ENCODE peak calls at places on chromosomes 11 and 22, in six cellular contexts. One of them, this sample, is unnamed.

GRCh38 chr11:115363921-115364320 is 140.3 kb downstream of the CADM1 start:
- DNase-seq in stimulated activated CD4-positive, alpha-beta T cell treated with anti-CD3 and anti-CD28 coated beads, TNF-alpha, amount 100 ng/mL, for 24 hours: no peak
- DNase-seq in iris pigment epithelial cell: no peak
- DNase-seq in amniotic stem cell: no peak
- DNase-seq in thoracic aorta: no peak
- DNase-seq in nephron progenitor cell: no peak
- DNase-seq in this sample: no peak

GRCh38 chr11:65506770-65507485 is 8.1 kb downstream of the MALAT1 start:
- DNase-seq in stimulated activated CD4-positive, alpha-beta T cell treated with anti-CD3 and anti-CD28 coated beads, TNF-alpha, amount 100 ng/mL, for 24 hours: no peak
- DNase-seq in iris pigment epithelial cell: peak; percentile 92
- DNase-seq in amniotic stem cell: no peak
- DNase-seq in thoracic aorta: no peak
- DNase-seq in nephron progenitor cell: no peak
- DNase-seq in this sample: no peak

GRCh38 chr11:29119691-29120328 is 897.0 kb downstream of the KCNA4 start:
- DNase-seq in stimulated activated CD4-positive, alpha-beta T cell treated with anti-CD3 and anti-CD28 coated beads, TNF-alpha, amount 100 ng/mL, for 24 hours: no peak
- DNase-seq in iris pigment epithelial cell: peak; percentile 96
- DNase-seq in amniotic stem cell: peak; percentile 80
- DNase-seq in thoracic aorta: no peak
- DNase-seq in nephron progenitor cell: no peak
- DNase-seq in this sample: no peak

GRCh38 chr22:33050614-33051230 is 7.5 kb downstream of the SYN3 start:
- DNase-seq in stimulated activated CD4-positive, alpha-beta T cell treated with anti-CD3 and anti-CD28 coated beads, TNF-alpha, amount 100 ng/mL, for 24 hours: no peak
- DNase-seq in iris pigment epithelial cell: no peak
- DNase-seq in amniotic stem cell: no peak
- DNase-seq in thoracic aorta: no peak
- DNase-seq in nephron progenitor cell: no peak
- DNase-seq in this sample: no peak

GRCh38 chr11:112285918-112286317 is 25.3 kb upstream of the PLET1 start:
- DNase-seq in stimulated activated CD4-positive, alpha-beta T cell treated with anti-CD3 and anti-CD28 coated beads, TNF-alpha, amount 100 ng/mL, for 24 hours: no peak
- DNase-seq in iris pigment epithelial cell: peak; percentile 76
- DNase-seq in amniotic stem cell: no peak
- DNase-seq in thoracic aorta: no peak
- DNase-seq in nephron progenitor cell: no peak
- DNase-seq in this sample: no peak

GRCh38 chr11:69425444-69425843 is 56.0 kb upstream of the LINC01488 start:
- DNase-seq in stimulated activated CD4-positive, alpha-beta T cell treated with anti-CD3 and anti-CD28 coated beads, TNF-alpha, amount 100 ng/mL, for 24 hours: no peak
- DNase-seq in iris pigment epithelial cell: no peak
- DNase-seq in amniotic stem cell: no peak
- DNase-seq in thoracic aorta: no peak
- DNase-seq in nephron progenitor cell: no peak
- DNase-seq in this sample: no peak

GRCh38 chr11:73374130-73374529 is 2.1 kb upstream of the RELT start:
- DNase-seq in stimulated activated CD4-positive, alpha-beta T cell treated with anti-CD3 and anti-CD28 coated beads, TNF-alpha, amount 100 ng/mL, for 24 hours: no peak
- DNase-seq in iris pigment epithelial cell: no peak
- DNase-seq in amniotic stem cell: no peak
- DNase-seq in thoracic aorta: no peak
- DNase-seq in nephron progenitor cell: no peak
- DNase-seq in this sample: no peak

GRCh38 chr22:18059473-18059872 is 18.3 kb upstream of the PEX26 start:
- DNase-seq in stimulated activated CD4-positive, alpha-beta T cell treated with anti-CD3 and anti-CD28 coated beads, TNF-alpha, amount 100 ng/mL, for 24 hours: no peak
- DNase-seq in iris pigment epithelial cell: no peak
- DNase-seq in amniotic stem cell: no peak
- DNase-seq in thoracic aorta: no peak
- DNase-seq in nephron progenitor cell: no peak
- DNase-seq in this sample: no peak

GRCh38 chr22:24507742-24508141 is 12.6 kb downstream of the UPB1 start:
- DNase-seq in stimulated activated CD4-positive, alpha-beta T cell treated with anti-CD3 and anti-CD28 coated beads, TNF-alpha, amount 100 ng/mL, for 24 hours: no peak
- DNase-seq in iris pigment epithelial cell: no peak
- DNase-seq in amniotic stem cell: no peak
- DNase-seq in thoracic aorta: no peak
- DNase-seq in nephron progenitor cell: peak; percentile 43
- DNase-seq in this sample: no peak

GRCh38 chr22:42281706-42282251 is 11.3 kb upstream of the TCF20 start:
- DNase-seq in stimulated activated CD4-positive, alpha-beta T cell treated with anti-CD3 and anti-CD28 coated beads, TNF-alpha, amount 100 ng/mL, for 24 hours: no peak
- DNase-seq in iris pigment epithelial cell: no peak
- DNase-seq in amniotic stem cell: no peak
- DNase-seq in thoracic aorta: no peak
- DNase-seq in nephron progenitor cell: no peak
- DNase-seq in this sample: no peak

GRCh38 chr11:115580927-115581680 is 76.9 kb upstream of the CADM1 start:
- DNase-seq in stimulated activated CD4-positive, alpha-beta T cell treated with anti-CD3 and anti-CD28 coated beads, TNF-alpha, amount 100 ng/mL, for 24 hours: no peak
- DNase-seq in iris pigment epithelial cell: no peak
- DNase-seq in amniotic stem cell: no peak
- DNase-seq in thoracic aorta: no peak
- DNase-seq in nephron progenitor cell: peak; percentile 72
- DNase-seq in this sample: no peak

GRCh38 chr11:37544491-37544890 is 946.5 kb upstream of the RAG2 start:
- DNase-seq in stimulated activated CD4-positive, alpha-beta T cell treated with anti-CD3 and anti-CD28 coated beads, TNF-alpha, amount 100 ng/mL, for 24 hours: no peak
- DNase-seq in iris pigment epithelial cell: no peak
- DNase-seq in amniotic stem cell: no peak
- DNase-seq in thoracic aorta: no peak
- DNase-seq in nephron progenitor cell: no peak
- DNase-seq in this sample: no peak

GRCh38 chr11:116263770-116264169 is 509.0 kb downstream of the BUD13 start:
- DNase-seq in stimulated activated CD4-positive, alpha-beta T cell treated with anti-CD3 and anti-CD28 coated beads, TNF-alpha, amount 100 ng/mL, for 24 hours: no peak
- DNase-seq in iris pigment epithelial cell: no peak
- DNase-seq in amniotic stem cell: no peak
- DNase-seq in thoracic aorta: no peak
- DNase-seq in nephron progenitor cell: no peak
- DNase-seq in this sample: no peak

GRCh38 chr11:10355257-10355661 is 50.4 kb downstream of the ADM start:
- DNase-seq in stimulated activated CD4-positive, alpha-beta T cell treated with anti-CD3 and anti-CD28 coated beads, TNF-alpha, amount 100 ng/mL, for 24 hours: no peak
- DNase-seq in iris pigment epithelial cell: peak; percentile 94
- DNase-seq in amniotic stem cell: no peak
- DNase-seq in thoracic aorta: no peak
- DNase-seq in nephron progenitor cell: no peak
- DNase-seq in this sample: no peak

This sample was measured in central memory CD4-positive, alpha-beta T cell.